ENCODE peak calls at places on chromosome 13, in five cellular contexts. M is GM12878, Z is H1, O is HepG2, A is K562. H is an unnamed sample.

GRCh38 chr13:66992683-66993082 is 237.5 kb downstream of the PCDH9 start:
- DNase-seq in Z (no peak), O (no peak), M (no peak), A (no peak), H (no peak)

GRCh38 chr13:98468352-98468751 is 108.6 kb downstream of the STK24 start:
- DNase-seq in O (no peak), M (no peak), A (no peak), Z (no peak), H (no peak)

GRCh38 chr13:79837741-79838450 is 356.9 kb downstream of the NDFIP2 start:
- DNase-seq in O (no peak), Z (no peak), A (no peak), M (no peak), H (no peak)

GRCh38 chr13:98022210-98022609 is 68.7 kb downstream of the IPO5 start:
- DNase-seq in M (no peak), O (peak), A (no peak), Z (no peak), H (no peak)

GRCh38 chr13:52599037-52599852 is 43.0 kb upstream of the HNRNPA1L2 start:
- DNase-seq in M (no peak), O (no peak), A (no peak), Z (no peak), H (no peak)

GRCh38 chr13:77820431-77821149 is 98.0 kb downstream of the EDNRB start:
- DNase-seq in A (no peak), O (no peak), M (no peak), Z (no peak), H (peak)

GRCh38 chr13:48938308-48938943 is 37.3 kb upstream of the FNDC3A start:
- DNase-seq in A (peak), O (no peak), M (no peak), Z (no peak), H (no peak)

GRCh38 chr13:32426981-32427851 is 714 bp downstream of the N4BP2L1 start:
- DNase-seq in O (no peak), A (no peak), Z (no peak), M (no peak), H (peak)

GRCh38 chr13:51832471-51833152 is 12.4 kb downstream of the TMEM272 start:
- DNase-seq in M (no peak), A (no peak), O (no peak), Z (no peak), H (no peak)

GRCh38 chr13:45365558-45365885 is 24.5 kb upstream of the TPT1 start:
- DNase-seq in O (no peak), Z (no peak), M (no peak), A (no peak), H (no peak)

GRCh38 chr13:92573467-92574057 is 653.0 kb upstream of the GPC6 start:
- DNase-seq in M (no peak), Z (no peak), O (peak), A (peak), H (peak)

GRCh38 chr13:37701306-37701705 is 102.7 kb upstream of the POSTN start:
- DNase-seq in O (no peak), Z (no peak), A (no peak), M (no peak), H (no peak)

GRCh38 chr13:100336795-100337516 is 248.1 kb downstream of the PCCA start:
- DNase-seq in O (peak), Z (no peak), M (no peak), A (no peak), H (no peak)

GRCh38 chr13:104487006-104487405 is 1420.8 kb upstream of the SLC10A2 start:
- DNase-seq in O (no peak), Z (no peak), M (no peak), A (no peak), H (no peak)

GRCh38 chr13:112174476-112175110 is 107.6 kb downstream of the SOX1 start:
- DNase-seq in Z (no peak), O (no peak), M (no peak), A (no peak), H (no peak)

GRCh38 chr13:50323440-50324070 is 308.3 kb downstream of the KCNRG start:
- DNase-seq in Z (no peak), O (no peak), M (no peak), A (no peak), H (no peak)

GRCh38 chr13:44259045-44260042 is 114.3 kb upstream of the SERP2 start:
- DNase-seq in O (no peak), M (peak), A (peak), Z (no peak), H (no peak)

GRCh38 chr13:58369941-58370340 is 738.4 kb downstream of the PCDH17 start:
- DNase-seq in A (no peak), M (no peak), O (no peak), Z (no peak), H (no peak)

GRCh38 chr13:46522692-46523040 is 30.3 kb upstream of the LRCH1 start:
- DNase-seq in A (no peak), M (no peak), O (no peak), Z (no peak), H (no peak)

GRCh38 chr13:75635101-75635620 is 969 bp upstream of the LMO7 start:
- DNase-seq in M (no peak), O (peak), Z (no peak), A (no peak), H (no peak)

GRCh38 chr13:23414682-23415081 is 18.8 kb downstream of the SACS start:
- DNase-seq in M (no peak), A (no peak), Z (no peak), O (no peak), H (no peak)

GRCh38 chr13:44854264-44855060 is 134.8 kb downstream of the NUFIP1 start:
- DNase-seq in O (peak), M (no peak), A (no peak), Z (no peak), H (no peak)

GRCh38 chr13:33426131-33426530 is 140.6 kb upstream of the STARD13 start:
- DNase-seq in Z (no peak), A (no peak), M (no peak), O (no peak), H (no peak)

GRCh38 chr13:72255908-72256307 is 388.9 kb upstream of the DACH1 start:
- DNase-seq in Z (peak), A (no peak), M (no peak), O (peak), H (peak)

GRCh38 chr13:91609353-91609752 is 210.9 kb downstream of the GPC5 start:
- DNase-seq in A (no peak), O (no peak), Z (no peak), M (no peak), H (no peak)

GRCh38 chr13:113077953-113078894 is 27.4 kb upstream of the F7 start:
- DNase-seq in A (no peak), O (no peak), Z (no peak), M (no peak), H (no peak)

GRCh38 chr13:25686831-25687495 is 315.2 kb downstream of the ATP8A2 start:
- DNase-seq in A (no peak), M (no peak), O (no peak), Z (no peak), H (no peak)

GRCh38 chr13:113917096-113917495 is 53.2 kb upstream of the GAS6 start:
- DNase-seq in O (no peak), Z (no peak), A (no peak), M (no peak), H (peak)

GRCh38 chr13:95677564-95678386 is 836 bp downstream of the DNAJC3 start:
- DNase-seq in M (no peak), O (no peak), A (peak), Z (no peak), H (peak)

GRCh38 chr13:42228527-42228926 is 43.4 kb upstream of the AKAP11 start:
- DNase-seq in Z (no peak), M (no peak), A (no peak), O (no peak), H (no peak)

GRCh38 chr13:105763851-105764250 is 771.6 kb downstream of the EFNB2 start:
- DNase-seq in Z (no peak), M (no peak), A (no peak), O (no peak), H (no peak)

GRCh38 chr13:48302920-48303330 is 626 bp upstream of the RB1 start:
- DNase-seq in A (no peak), O (no peak), M (no peak), Z (no peak), H (no peak)

DNA sequence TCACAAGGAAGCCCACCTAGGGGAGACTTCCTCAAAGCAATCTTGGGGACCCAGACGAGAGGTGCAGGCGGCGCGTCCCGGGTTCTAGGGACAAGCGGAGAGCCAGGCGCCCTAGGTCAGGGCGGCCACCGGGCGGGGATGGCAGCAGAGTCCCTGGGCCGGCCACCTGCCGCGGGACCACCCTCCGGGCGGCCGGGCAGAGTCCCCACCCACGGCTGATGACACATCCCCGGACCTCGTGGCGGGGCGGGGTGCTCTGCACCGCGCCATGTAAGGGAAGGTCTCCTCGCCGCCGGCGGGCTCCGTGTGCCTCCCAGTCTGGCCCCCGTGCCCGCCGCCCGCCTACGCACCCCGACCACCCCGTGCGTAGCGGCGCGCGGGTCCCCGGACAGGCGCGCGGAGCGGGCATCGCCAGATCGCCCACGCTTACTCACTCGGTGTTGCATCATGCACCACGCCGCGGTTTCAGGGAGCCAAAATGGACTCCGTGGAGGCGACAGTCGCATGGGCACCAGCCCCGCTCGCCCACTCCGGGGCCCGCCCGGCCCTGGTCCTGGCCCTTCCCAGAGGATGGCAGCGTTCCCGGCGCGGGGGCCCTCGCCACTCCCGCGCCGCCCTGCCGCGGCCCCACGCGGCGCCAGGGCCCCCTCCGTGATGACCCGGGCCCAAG is 643 bp downstream of the SLC7A1 start:
- DNase-seq in A (peak), Z (no peak), M (no peak), O (no peak), H (no peak)
- TF ChIP-seq USF2 in A (no peak), Z (no peak), M (no peak), O (no peak), H (no peak)

DNA sequence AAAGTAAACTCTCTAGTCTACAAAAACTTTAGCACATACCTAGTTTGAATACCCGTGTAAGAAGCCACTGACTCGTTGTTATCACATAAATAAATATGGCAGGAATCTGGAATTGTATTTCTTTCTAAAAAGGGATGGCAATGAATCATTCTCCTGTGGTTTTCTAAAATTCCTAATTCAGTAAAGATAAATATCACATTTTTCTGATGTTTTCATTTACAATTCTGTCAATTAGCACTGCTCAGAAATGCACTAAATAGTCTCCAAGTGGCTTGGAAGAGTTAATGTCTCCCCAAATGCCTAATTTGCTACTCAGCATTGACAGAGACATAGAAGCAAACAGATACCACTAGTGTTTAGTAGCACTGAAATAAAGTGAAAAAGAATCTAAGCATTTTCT is 547.7 kb upstream of the SLITRK1 start:
- DNase-seq in M (no peak), A (no peak), Z (no peak), O (no peak), H (no peak)
- TF ChIP-seq SP1 in M (no peak), A (no peak), Z (no peak), O (no peak), H (no peak)

DNA sequence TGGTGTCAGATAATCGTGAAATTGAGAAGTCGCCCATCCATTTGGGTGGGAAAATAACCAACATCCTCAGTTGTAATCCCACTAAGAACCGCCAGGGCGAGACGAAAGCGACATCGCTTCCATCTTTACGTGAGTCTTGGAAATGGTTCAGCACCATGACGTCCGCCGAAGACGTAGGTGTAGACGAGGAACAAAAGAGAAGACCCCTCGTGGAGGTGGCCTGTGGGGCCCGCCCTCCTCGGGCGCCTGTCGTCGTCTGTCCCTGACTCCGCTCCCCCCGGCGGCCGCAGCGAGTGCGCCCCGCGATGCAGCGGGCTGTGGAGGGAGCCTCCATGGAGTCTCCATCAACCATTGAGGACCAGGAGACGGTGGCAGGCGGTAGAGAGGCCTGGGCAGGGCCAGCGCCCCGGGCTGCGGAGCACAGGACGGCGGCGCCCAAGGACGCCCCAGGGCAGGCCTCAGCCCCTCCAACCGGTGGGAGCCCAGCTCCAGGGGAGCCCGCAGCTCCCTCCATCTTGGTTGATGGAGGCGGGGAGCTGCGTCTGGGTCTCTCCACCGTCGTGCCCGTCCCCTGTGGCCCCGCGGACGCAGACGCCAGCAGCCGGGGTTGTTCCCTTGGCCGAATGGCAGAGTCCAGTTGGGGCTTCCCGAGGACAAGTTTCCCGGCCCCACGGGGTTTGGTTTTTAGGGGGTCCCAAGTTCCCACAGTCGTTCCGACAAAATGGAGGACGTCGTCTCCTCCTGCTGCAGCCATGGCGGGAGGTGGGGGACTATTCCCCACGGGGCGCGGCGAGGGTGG is 1.0 kb upstream of the ZMYM2 start:
- DNase-seq in A (no peak), Z (no peak), O (no peak), M (peak), H (peak)
- TF ChIP-seq USF2 in A (no peak), Z (no peak), O (no peak), M (no peak), H (no peak)

DNA sequence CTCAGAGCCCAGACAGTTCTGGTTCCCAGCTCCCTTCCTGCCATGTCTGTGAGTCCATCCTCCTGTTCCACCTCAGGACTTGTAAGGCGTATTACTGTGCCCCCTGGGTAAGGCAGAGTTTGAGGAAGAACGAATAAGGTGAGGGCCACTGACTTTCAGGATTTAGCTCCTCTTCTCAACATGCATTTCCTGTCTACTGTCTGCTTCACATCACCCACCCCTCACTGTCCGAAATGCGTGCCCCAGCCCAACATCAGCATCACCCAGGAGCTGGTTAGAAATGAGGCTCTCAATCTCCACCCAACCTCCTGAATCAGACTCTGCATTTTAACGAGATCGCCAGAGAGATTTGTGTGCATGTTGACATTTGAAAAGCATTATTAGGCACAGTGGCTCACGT is 44.4 kb downstream of the IRS2 start:
- DNase-seq in A (no peak), M (no peak), Z (no peak), O (no peak), H (no peak)
- TF ChIP-seq SP1 in A (no peak), M (no peak), Z (no peak), O (no peak), H (no peak)